ENCODE peak calls at places on chromosomes 1 and 21, in five cellular contexts. D, R, C, A and S are unnamed samples.

GRCh38 chr1:40880813-40881549 is 18.8 kb upstream of the CITED4 start:
- DNase-seq in A (no peak), C (no peak), R (no peak), D (no peak), S (peak; percentile 27)

GRCh38 chr1:1211541-1212511 is 2.1 kb downstream of the TNFRSF4 start:
- DNase-seq in A (no peak), D (peak; percentile 52), R (no peak), C (no peak), S (peak; percentile 46)

GRCh38 chr1:89942825-89943658 is 51.9 kb upstream of the ZNF326 start:
- DNase-seq in R (peak; percentile 22), D (no peak), C (no peak), A (no peak), S (no peak)

GRCh38 chr1:185578293-185578692 is 155.9 kb upstream of the HMCN1 start:
- DNase-seq in D (no peak), R (no peak), C (no peak), A (no peak), S (no peak)

GRCh38 chr1:43274125-43274803 is 4.5 kb downstream of the TMEM125 start:
- DNase-seq in C (no peak), A (no peak), D (no peak), R (no peak), S (no peak)

GRCh38 chr1:93980881-93981280 is 71.7 kb upstream of the GCLM start:
- DNase-seq in R (no peak), C (no peak), D (no peak), A (no peak), S (no peak)

GRCh38 chr1:93672069-93672468 is 9.6 kb downstream of the BCAR3 start:
- DNase-seq in C (peak; percentile 69), A (peak; percentile 48), R (peak; percentile 24), D (peak; percentile 61), S (peak; percentile 85)

GRCh38 chr1:221439008-221439733 is 302.7 kb downstream of the DUSP10 start:
- DNase-seq in C (no peak), A (no peak), D (no peak), R (peak; percentile 42), S (no peak)

GRCh38 chr1:24294228-24294672 is 24.9 kb upstream of the GRHL3 start:
- DNase-seq in R (peak; percentile 56), D (no peak), C (peak; percentile 53), A (no peak), S (no peak)

GRCh38 chr1:158998781-158999161 is 10.9 kb upstream of the IFI16 start:
- DNase-seq in C (peak; percentile 85), A (no peak), D (no peak), R (peak; percentile 31), S (peak; percentile 55)

GRCh38 chr1:89757532-89757931 is 63.3 kb upstream of the LRRC8D start:
- DNase-seq in C (no peak), R (no peak), A (no peak), D (peak; percentile 68), S (peak; percentile 68)

GRCh38 chr1:42420145-42420544 is 35.7 kb downstream of the ZMYND12 start:
- DNase-seq in D (no peak), C (no peak), A (no peak), R (no peak), S (no peak)

GRCh38 chr1:205538211-205538840 is 33.9 kb downstream of the CDK18 start:
- DNase-seq in C (no peak), A (peak; percentile 19), D (no peak), R (no peak), S (no peak)

GRCh38 chr21:37370152-37371040 is 3.8 kb downstream of the DYRK1A start:
- DNase-seq in R (no peak), A (no peak), C (no peak), D (no peak), S (no peak)

GRCh38 chr1:94235189-94236020 is 2.0 kb downstream of the ARHGAP29 start:
- DNase-seq in R (no peak), A (no peak), D (no peak), C (no peak), S (no peak)

GRCh38 chr1:51088474-51088873 is 13.6 kb upstream of the C1orf185 start:
- DNase-seq in D (no peak), A (no peak), C (no peak), R (no peak), S (no peak)

GRCh38 chr1:224182057-224182865 is 779 bp upstream of the DEGS1 start:
- DNase-seq in R (peak; percentile 37), C (no peak), D (peak; percentile 57), A (no peak), S (no peak)

GRCh38 chr1:100164226-100164625 is 13.8 kb downstream of the LRRC39 start:
- DNase-seq in D (no peak), C (no peak), A (no peak), R (no peak), S (no peak)

GRCh38 chr1:92356956-92357355 is 58.1 kb downstream of the RPAP2 start:
- DNase-seq in C (no peak), A (no peak), R (no peak), D (no peak), S (no peak)

GRCh38 chr1:29753244-29753643 is 516.9 kb downstream of the PTPRU start:
- DNase-seq in D (no peak), A (no peak), C (no peak), R (no peak), S (no peak)

GRCh38 chr1:180092931-180093650 is 61.6 kb upstream of the QSOX1 start:
- DNase-seq in A (no peak), R (no peak), D (no peak), C (no peak), S (no peak)

GRCh38 chr1:53343831-53344668 is 16.2 kb upstream of the LRP8 start:
- DNase-seq in A (peak; percentile 77), R (no peak), C (no peak), D (no peak), S (peak; percentile 10)

GRCh38 chr1:160131803-160132565 is 16.4 kb downstream of the ATP1A2 start:
- DNase-seq in R (no peak), C (no peak), A (no peak), D (no peak), S (no peak)

GRCh38 chr1:74505133-74505532 is 7.3 kb downstream of the LRRC53 start:
- DNase-seq in D (no peak), R (no peak), C (no peak), A (no peak), S (no peak)

GRCh38 chr1:12345350-12346217 is 115.8 kb downstream of the VPS13D start:
- DNase-seq in R (no peak), C (no peak), A (no peak), D (no peak), S (no peak)

GRCh38 chr1:203672354-203672753 is 45.7 kb downstream of the ATP2B4 start:
- DNase-seq in R (no peak), A (no peak), C (no peak), D (no peak), S (peak; percentile 88)

GRCh38 chr1:205321109-205321958 is at the start of gene NUAK2:
- DNase-seq in R (peak; percentile 92), C (peak; percentile 86), A (peak; percentile 97), D (peak; percentile 98), S (peak; percentile 91)

GRCh38 chr1:50348449-50349241 is 74.6 kb downstream of the DMRTA2 start:
- DNase-seq in A (peak; percentile 54), R (peak; percentile 56), C (peak; percentile 78), D (no peak), S (peak; percentile 47)

GRCh38 chr21:42235593-42235992 is 16.7 kb downstream of the ABCG1 start:
- DNase-seq in C (no peak), R (no peak), A (no peak), D (no peak), S (no peak)

GRCh38 chr1:231919269-231919886 is 292.8 kb downstream of the DISC1 start:
- DNase-seq in D (no peak), C (no peak), R (no peak), A (no peak), S (no peak)
- H3K4me3 ChIP-seq in D (no peak overlapping the region), C (no peak overlapping the region), R (no peak overlapping the region), A (no peak overlapping the region), S (peak overlapping the region; percentile 17)

GRCh38 chr1:56569661-56570060 is 9.7 kb downstream of the PLPP3 start:
- DNase-seq in A (peak; percentile 92), D (no peak), R (no peak), C (no peak), S (no peak)

GRCh38 chr1:56572334-56573050 is 6.9 kb downstream of the PLPP3 start:
- DNase-seq in D (no peak), R (no peak), A (no peak), C (no peak), S (no peak)

GRCh38 chr1:56573311-56573710 is 6.1 kb downstream of the PLPP3 start:
- DNase-seq in D (no peak), R (no peak), C (peak; percentile 65), A (no peak), S (no peak)

GRCh38 chr1:56574794-56575193 is 4.6 kb downstream of the PLPP3 start:
- DNase-seq in C (no peak), A (no peak), R (no peak), D (no peak), S (no peak)

DNA sequence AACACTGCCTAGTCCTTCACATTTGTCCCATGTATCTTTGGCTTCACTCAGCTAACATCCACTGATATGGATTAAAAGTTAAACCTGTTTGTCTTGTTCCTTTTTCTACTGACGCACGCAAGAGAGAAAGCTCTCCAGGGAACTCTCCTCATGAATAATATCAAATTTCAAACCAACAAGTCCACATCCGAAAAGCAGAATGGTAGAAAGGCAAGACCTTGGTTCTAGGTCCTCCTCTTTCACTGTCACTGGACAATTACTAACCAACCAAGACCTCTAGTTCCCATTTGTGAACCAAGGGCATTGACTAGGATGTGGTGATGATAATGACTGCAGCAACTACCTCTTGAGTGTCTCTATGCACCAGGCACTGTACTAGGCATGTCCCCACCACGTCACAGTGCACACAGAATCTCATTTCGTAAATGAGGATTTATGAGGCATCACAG is 8.4 kb downstream of the PLPP3 start:
- DNase-seq in D (no peak), R (no peak), A (no peak), C (no peak), S (no peak)
- H3K4me3 ChIP-seq in D (no peak overlapping the region), R (no peak overlapping the region), A (no peak overlapping the region), C (no peak overlapping the region), S (no peak overlapping the region)

DNA sequence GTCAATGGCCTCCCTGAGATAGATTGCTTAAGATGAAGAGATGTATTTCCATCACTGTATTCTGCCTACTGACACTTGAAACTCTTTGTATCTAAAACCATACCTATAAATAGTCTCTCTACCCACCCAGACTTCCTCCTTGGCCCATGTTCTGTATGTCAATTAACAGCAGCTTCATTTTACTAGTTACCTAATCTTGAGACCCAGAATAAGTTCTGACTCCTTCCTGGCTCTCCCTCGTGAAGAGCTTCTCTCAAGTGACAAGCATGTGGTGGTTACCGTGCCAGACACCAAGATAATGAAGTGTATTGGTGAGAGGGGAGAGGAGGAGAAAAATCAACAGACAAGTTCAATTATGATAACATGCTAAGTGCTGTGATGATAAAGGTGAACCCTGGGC is 128.8 kb upstream of the RAVER2 start:
- DNase-seq in R (no peak), C (no peak), D (no peak), A (no peak), S (no peak)
- H3K4me3 ChIP-seq in R (no peak overlapping the region), C (no peak overlapping the region), D (no peak overlapping the region), A (no peak overlapping the region), S (no peak overlapping the region)

DNA sequence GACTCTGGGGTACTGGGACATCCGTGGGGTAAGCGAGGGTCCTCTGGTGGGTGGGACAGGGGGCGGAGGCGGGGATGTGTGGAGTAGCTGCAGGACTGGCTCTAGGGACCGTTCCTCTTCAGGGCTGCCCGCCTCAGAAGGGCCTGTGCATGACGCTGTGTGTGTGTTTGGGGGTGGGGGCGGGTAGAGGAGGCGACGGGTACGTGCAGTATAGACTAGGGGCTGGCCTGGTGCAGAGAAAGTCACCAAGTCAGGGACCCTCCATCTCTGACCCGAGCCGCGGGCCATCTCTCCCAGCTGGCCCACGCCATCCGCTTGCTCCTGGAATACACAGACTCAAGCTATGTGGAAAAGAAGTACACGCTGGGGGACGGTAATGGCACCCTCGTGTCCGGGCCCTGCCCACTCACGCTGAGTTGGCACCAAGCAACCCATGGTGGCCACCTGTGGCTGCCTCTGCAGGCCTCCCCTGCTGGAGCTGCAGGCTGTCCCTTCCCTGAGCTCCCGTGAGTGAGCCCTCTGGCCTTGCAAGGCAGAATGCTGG is 342 bp downstream of the GSTM5 start:
- DNase-seq in D (no peak), A (no peak), R (no peak), C (no peak), S (no peak)
- H3K4me3 ChIP-seq in D (no peak overlapping the region), A (no peak overlapping the region), R (no peak overlapping the region), C (peak overlapping the region; percentile 21), S (peak overlapping the region; percentile 26)